ENCODE peak calls at places on chromosomes 13 and 19, in nine cellular contexts. R is cardiac fibroblast; X is suprapubic skin; I is substantia nigra; M is astrocyte of the spinal cord; J is CD8-positive, alpha-beta T cell; U is activated naive CD4-positive, alpha-beta T cell; C is posterior vena cava; T is HT1080. A is an unnamed sample.

GRCh38 chr13:106104281-106104901 is 431.1 kb downstream of the EFNB2 start:
- DNase-seq in R (peak; percentile 73), X (no peak), I (no peak), M (peak; percentile 95), J (no peak), U (no peak), C (no peak), T (peak; percentile 97), A (peak; percentile 93)

GRCh38 chr19:15324791-15325519 is 7.4 kb downstream of the BRD4 start:
- DNase-seq in R (no peak), X (peak; percentile 41), I (no peak), M (no peak), J (no peak), U (no peak), C (no peak), T (no peak), A (no peak)

GRCh38 chr19:54247106-54247930 is 4.7 kb upstream of the LILRA6 start:
- DNase-seq in R (no peak), X (peak; percentile 49), I (no peak), M (no peak), J (no peak), U (no peak), C (no peak), T (no peak), A (no peak)

GRCh38 chr19:2607712-2608601 is 94.5 kb downstream of the GNG7 start:
- DNase-seq in R (no peak), X (no peak), I (no peak), M (no peak), J (peak; percentile 67), U (peak; percentile 39), C (peak; percentile 67), T (no peak), A (no peak)

GRCh38 chr13:76729690-76730089 is 156.5 kb downstream of the KCTD12 start:
- DNase-seq in R (no peak), X (no peak), I (no peak), M (no peak), J (no peak), U (no peak), C (no peak), T (no peak), A (no peak)

GRCh38 chr19:41883463-41883820 is 458 bp downstream of the ARHGEF1 start:
- DNase-seq in R (no peak), X (no peak), I (no peak), M (no peak), J (no peak), U (no peak), C (no peak), T (no peak), A (no peak)

GRCh38 chr19:1253514-1254080 is 5.2 kb downstream of the MIDN start:
- DNase-seq in R (no peak), X (peak; percentile 78), I (no peak), M (no peak), J (no peak), U (no peak), C (no peak), T (no peak), A (no peak)

GRCh38 chr13:110126391-110126961 is 180.5 kb downstream of the COL4A1 start:
- DNase-seq in R (peak; percentile 94), X (no peak), I (peak; percentile 20), M (peak; percentile 97), J (no peak), U (no peak), C (peak; percentile 89), T (peak; percentile 96), A (peak; percentile 93)

GRCh38 chr13:41334810-41335209 is 23.7 kb downstream of the NAA16 start:
- DNase-seq in R (no peak), X (no peak), I (no peak), M (no peak), J (no peak), U (no peak), C (no peak), T (no peak), A (no peak)

GRCh38 chr13:21537105-21537504 is 66.9 kb downstream of the MICU2 start:
- DNase-seq in R (peak; percentile 52), X (no peak), I (no peak), M (no peak), J (no peak), U (no peak), C (no peak), T (no peak), A (peak; percentile 3)

GRCh38 chr19:46787331-46788100 is 878 bp downstream of the SLC1A5 start:
- DNase-seq in R (peak; percentile 89), X (peak; percentile 77), I (no peak), M (peak; percentile 67), J (peak; percentile 38), U (no peak), C (peak; percentile 90), T (peak; percentile 60), A (peak; percentile 88)

GRCh38 chr13:75372923-75373841 is 108.8 kb downstream of the TBC1D4 start:
- DNase-seq in R (no peak), X (no peak), I (no peak), M (no peak), J (no peak), U (no peak), C (no peak), T (no peak), A (peak; percentile 21)

GRCh38 chr19:35963514-35963913 is 27.3 kb downstream of the LRFN3 start:
- DNase-seq in R (peak; percentile 64), X (no peak), I (peak; percentile 8), M (peak; percentile 56), J (peak; percentile 45), U (no peak), C (no peak), T (peak; percentile 18), A (peak; percentile 56)

GRCh38 chr13:20553309-20553708 is 13.6 kb upstream of the IFT88 start:
- DNase-seq in R (peak; percentile 20), X (no peak), I (peak; percentile 78), M (peak; percentile 5), J (no peak), U (no peak), C (no peak), T (no peak), A (peak; percentile 30)

A was measured in foreskin fibroblast.